ENCODE peak calls at places on chromosomes 6 and 20, in nine cellular contexts. Z, Y, N, S, T, F, E, W and P are unnamed samples.
A peak's percentile ranks its signal among the peaks of the same experiment; 100 is the strongest.

GRCh38 chr6:42125663-42126062 is 16.8 kb downstream of the C6orf132 start:
- DNase-seq in Z (no peak), Y (no peak), N (no peak), S (no peak), T (no peak), F (no peak), E (no peak), W (no peak), P (no peak)

GRCh38 chr6:39426057-39426592 is 103.6 kb upstream of the KCNK16 start:
- DNase-seq in Z (no peak), Y (no peak), N (no peak), S (no peak), T (no peak), F (peak; percentile 36), E (no peak), W (no peak), P (no peak)

GRCh38 chr6:79686698-79687309 is 55.7 kb downstream of the SH3BGRL2 start:
- DNase-seq in Z (no peak), Y (no peak), N (no peak), S (no peak), T (no peak), F (no peak), E (no peak), W (no peak), P (no peak)

GRCh38 chr20:49561256-49561655 is 6.7 kb downstream of the PTGIS start:
- DNase-seq in Z (no peak), Y (no peak), N (no peak), S (no peak), T (peak; percentile 1), F (no peak), E (no peak), W (no peak), P (no peak)

GRCh38 chr20:5513975-5514516 is 197.3 kb upstream of the PROKR2 start:
- DNase-seq in Z (no peak), Y (no peak), N (no peak), S (no peak), T (no peak), F (no peak), E (no peak), W (no peak), P (no peak)

GRCh38 chr6:28558629-28559028 is 32.9 kb downstream of the GPX5 start:
- DNase-seq in Z (no peak), Y (no peak), N (no peak), S (no peak), T (no peak), F (no peak), E (no peak), W (no peak), P (no peak)

GRCh38 chr20:59157961-59158541 is 5.6 kb upstream of the ZNF831 start:
- DNase-seq in Z (no peak), Y (no peak), N (no peak), S (no peak), T (no peak), F (no peak), E (no peak), W (no peak), P (no peak)

GRCh38 chr20:24978493-24978892 is 14.1 kb downstream of the APMAP start:
- DNase-seq in Z (no peak), Y (no peak), N (no peak), S (no peak), T (no peak), F (peak; percentile 91), E (peak; percentile 95), W (no peak), P (no peak)